ENCODE peak calls at places on chromosomes 4 and X, in five cellular contexts. V, P, T, B and E are unnamed samples. For H3K4me1, the result is how much of the 10 kb centered on the place peaks cover.

GRCh38 chrX:41909068-41909467 is 14.3 kb downstream of the CASK start:
- DNase-seq in V (no peak), P (no peak), B (no peak), T (no peak), E (no peak)

GRCh38 chr4:57249083-57249482 is 138.9 kb upstream of the IGFBP7 start:
- DNase-seq in B (peak), T (no peak), P (no peak), V (no peak), E (no peak)

GRCh38 chr4:158770671-158771070 is 1.8 kb downstream of the FNIP2 start:
- DNase-seq in P (no peak), B (no peak), T (no peak), V (no peak), E (no peak)

GRCh38 chr4:88818650-88819470 is 121.2 kb upstream of the NAP1L5 start:
- DNase-seq in B (peak), T (peak), V (peak), P (peak), E (peak)

GRCh38 chr4:40311811-40312346 is 23.3 kb upstream of the CHRNA9 start:
- DNase-seq in V (peak), T (no peak), B (no peak), P (no peak), E (no peak)

GRCh38 chr4:177185151-177185550 is 124.5 kb upstream of the NEIL3 start:
- DNase-seq in B (no peak), T (no peak), P (no peak), V (peak), E (no peak)

GRCh38 chrX:15909605-15910004 is 55.0 kb upstream of the AP1S2 start:
- DNase-seq in P (no peak), V (peak), B (no peak), T (no peak), E (no peak)

GRCh38 chrX:11667286-11667685 is 1.6 kb upstream of the ARHGAP6 start:
- DNase-seq in P (no peak), V (no peak), T (no peak), B (no peak), E (no peak)

GRCh38 chr4:55635760-55636621 is at the start of gene NMU:
- DNase-seq in V (peak), P (no peak), B (peak), T (no peak), E (no peak)

GRCh38 chr4:74418063-74418670 is 26.8 kb upstream of the AREG start:
- DNase-seq in T (peak), V (no peak), B (peak), P (peak), E (no peak)

DNA sequence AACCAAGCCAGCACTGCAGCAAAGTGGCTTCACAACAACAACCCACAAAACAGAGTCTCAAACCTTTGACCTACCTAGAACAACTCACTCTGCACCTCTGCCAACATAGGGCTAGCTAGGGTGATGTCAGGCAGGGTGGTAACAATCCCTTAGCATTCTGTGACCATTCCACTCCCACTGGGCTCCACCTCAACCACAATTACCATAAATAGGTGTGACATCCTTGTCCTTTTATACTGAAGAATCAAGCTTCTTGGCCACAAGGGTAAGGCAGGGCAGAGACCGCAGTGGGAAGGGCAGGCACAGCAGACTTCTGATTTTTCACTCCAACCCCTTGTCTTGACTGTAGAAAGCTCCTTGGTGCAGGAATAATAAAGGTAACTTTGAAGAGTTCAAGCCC is 795.4 kb upstream of the DIAPH2 start:
- DNase-seq in T (no peak), B (no peak), V (peak), P (no peak), E (no peak)
- H3K27ac ChIP-seq in T (no peak), B (no peak), V (no peak), P (no peak), E (no peak)

GRCh38 chr4:152463562-152463961 is 72.3 kb downstream of the FBXW7 start:
- DNase-seq in P (no peak), T (no peak), B (no peak), V (no peak), E (no peak)
- H3K4me2 ChIP-seq in P (peak), T (no peak), B (no peak), V (no peak), E (peak)

DNA sequence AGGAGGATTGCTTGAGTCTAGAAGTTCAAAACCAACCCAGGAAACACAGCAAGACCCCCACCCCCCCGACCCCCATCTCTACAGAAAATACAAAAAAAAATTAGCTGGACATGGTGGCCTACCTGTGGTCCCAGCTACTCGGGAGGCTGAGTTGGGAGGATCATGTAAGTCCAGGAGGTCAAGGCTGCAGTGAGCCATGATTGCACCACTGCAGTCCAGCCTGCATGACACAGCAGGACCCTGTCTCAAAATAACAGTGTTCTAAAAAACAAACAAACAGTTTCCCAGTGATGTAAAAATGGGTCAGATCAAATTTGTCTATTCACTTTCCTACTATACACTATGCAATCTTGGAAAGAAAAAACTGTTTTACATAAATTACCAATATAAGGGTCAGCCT is 2.0 kb upstream of the CBR4 start:
- DNase-seq in T (no peak), B (no peak), V (no peak), P (no peak), E (no peak)
- H3K4me1 ChIP-seq in T (under half), B (half or more), V (under half), P (under half), E (under half)

GRCh38 chrX:118550792-118551191 is 55.2 kb downstream of the DOCK11 start:
- DNase-seq in V (no peak), T (no peak), P (no peak), B (peak), E (no peak)
- H3K27ac ChIP-seq in V (no peak), T (no peak), P (no peak), B (no peak), E (no peak)

GRCh38 chr4:5712931-5713330 is 1.9 kb downstream of the EVC start:
- DNase-seq in B (no peak), P (no peak), V (no peak), T (no peak), E (no peak)
- H3K4me2 ChIP-seq in B (peak), P (peak), V (no peak), T (peak), E (no peak)

DNA sequence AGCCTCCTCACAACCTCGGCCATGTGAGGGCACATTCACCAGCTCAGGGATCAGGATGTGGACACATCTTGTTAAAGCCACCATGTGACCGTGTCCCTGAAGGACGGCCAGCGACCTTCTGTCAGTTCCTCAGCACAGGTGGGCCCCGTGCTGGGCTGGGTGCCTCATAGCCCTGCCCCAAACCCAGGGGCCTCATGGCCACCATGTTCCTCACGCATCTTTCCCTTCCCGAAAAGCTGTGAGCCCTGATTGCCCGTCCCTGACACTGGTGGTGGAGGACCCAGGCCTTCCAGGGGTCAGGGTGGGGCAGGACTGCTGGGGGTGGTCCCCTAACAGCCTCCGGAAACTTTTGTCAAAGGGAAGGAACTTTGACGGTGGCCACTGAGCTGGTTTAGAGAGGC is 60.1 kb upstream of the ADRA2C start:
- DNase-seq in T (no peak), B (no peak), P (no peak), V (no peak), E (no peak)
- H3K4me1 ChIP-seq in T (under half), B (under half), P (under half), V (under half), E (under half)

DNA sequence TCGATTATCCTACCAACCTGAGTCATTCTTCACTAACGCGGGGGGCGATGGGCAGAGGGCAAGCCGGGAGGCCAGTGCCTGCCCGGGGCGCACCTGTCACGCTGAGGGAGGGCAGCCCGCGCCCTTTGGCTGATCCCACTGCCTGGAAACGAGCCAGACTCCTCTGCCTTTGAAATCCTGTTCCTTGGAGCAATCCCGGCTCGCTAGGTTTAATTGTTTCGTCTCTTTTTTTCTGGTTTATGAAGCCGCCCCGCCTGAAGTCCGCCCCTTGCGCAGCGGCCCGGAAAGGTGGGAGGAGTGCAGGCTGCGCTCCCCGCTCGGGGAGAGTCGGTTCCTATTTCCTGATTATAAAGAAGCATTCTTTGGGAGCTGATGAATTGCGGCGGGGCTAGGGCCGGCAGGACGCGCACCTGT is 484.2 kb downstream of the BCOR start:
- DNase-seq in B (no peak), P (peak), V (peak), T (no peak), E (peak)
- H3K27ac ChIP-seq in B (no peak), P (no peak), V (no peak), T (no peak), E (no peak)